ENCODE peak calls at places on chromosomes 3 and 15, in four cellular contexts. Y is NCI-H1092 treated with DMSO at 0.1 percent for 48 hours, P is T1000, T is activated T-cell treated with anti-CD3 and anti-CD28 coated beads for 24 hours. D is an unnamed sample.

GRCh38 chr3:156334841-156335545 is 214.6 kb downstream of the KCNAB1 start:
- DNase-seq in Y (no peak), P (no peak), T (no peak), D (no peak)

GRCh38 chr3:8536106-8537052 is 34.8 kb downstream of the LMCD1 start:
- DNase-seq in Y (no peak), P (no peak), T (no peak), D (no peak)

GRCh38 chr3:79139395-79140060 is 628.3 kb downstream of the ROBO1 start:
- DNase-seq in Y (no peak), P (no peak), T (no peak), D (no peak)

GRCh38 chr3:128218476-128218829 is 65.2 kb downstream of the EEFSEC start:
- DNase-seq in Y (no peak), P (no peak), T (no peak), D (no peak)

GRCh38 chr15:93865610-93866009 is 365.8 kb upstream of the MCTP2 start:
- DNase-seq in Y (no peak), P (no peak), T (no peak), D (no peak)

GRCh38 chr15:33293619-33294309 is 17.0 kb upstream of the RYR3 start:
- DNase-seq in Y (no peak), P (no peak), T (no peak), D (no peak)

GRCh38 chr3:13265507-13265906 is 154.6 kb downstream of the NUP210 start:
- DNase-seq in Y (no peak), P (no peak), T (no peak), D (no peak)

GRCh38 chr3:166510382-166510781 is 673.2 kb upstream of the BCHE start:
- DNase-seq in Y (no peak), P (no peak), T (no peak), D (no peak)

GRCh38 chr15:100902436-100903190 is 16.5 kb upstream of the LRRK1 start:
- DNase-seq in Y (peak; percentile 72), P (peak; percentile 30), T (no peak), D (no peak)

GRCh38 chr3:11651900-11652299 is 8.2 kb upstream of the VGLL4 start:
- DNase-seq in Y (peak; percentile 25), P (no peak), T (no peak), D (no peak)

GRCh38 chr3:71722693-71723092 is 2.5 kb downstream of the EIF4E3 start:
- DNase-seq in Y (no peak), P (no peak), T (no peak), D (no peak)

GRCh38 chr15:99019558-99020540 is 12.3 kb upstream of the PGPEP1L start:
- DNase-seq in Y (no peak), P (no peak), T (no peak), D (no peak)

GRCh38 chr3:32045091-32045964 is 61.1 kb upstream of the GPD1L start:
- DNase-seq in Y (peak; percentile 76), P (no peak), T (no peak), D (no peak)

GRCh38 chr3:150020527-150020926 is 49.8 kb upstream of the PFN2 start:
- DNase-seq in Y (no peak), P (peak; percentile 7), T (no peak), D (no peak)

GRCh38 chr3:179450901-179451334 is 352 bp downstream of the GNB4 start:
- DNase-seq in Y (peak; percentile 3), P (peak; percentile 52), T (no peak), D (no peak)

GRCh38 chr15:90232196-90232595 is 1.5 kb downstream of the CIB1 start:
- DNase-seq in Y (no peak), P (no peak), T (no peak), D (no peak)

GRCh38 chr3:102129774-102130608 is 280.7 kb downstream of the NFKBIZ start:
- DNase-seq in Y (no peak), P (no peak), T (no peak), D (no peak)

GRCh38 chr3:128550113-128550440 is 57.1 kb upstream of the GATA2 start:
- DNase-seq in Y (no peak), P (no peak), T (no peak), D (no peak)

GRCh38 chr3:12405432-12406272 is 78.6 kb upstream of the TSEN2 start:
- DNase-seq in Y (no peak), P (peak; percentile 82), T (no peak), D (no peak)

GRCh38 chr3:139421459-139421858 is 32.0 kb upstream of the COPB2 start:
- DNase-seq in Y (peak; percentile 40), P (no peak), T (no peak), D (no peak)

GRCh38 chr15:81752974-81753373 is 292.8 kb downstream of the MEX3B start:
- DNase-seq in Y (peak; percentile 77), P (no peak), T (no peak), D (no peak)

GRCh38 chr3:169619793-169620192 is 43.7 kb downstream of the MECOM start:
- DNase-seq in Y (peak; percentile 18), P (no peak), T (no peak), D (no peak)

GRCh38 chr15:39579487-39580116 is 1.3 kb upstream of the THBS1 start:
- DNase-seq in Y (peak; percentile 24), P (peak; percentile 50), T (no peak), D (peak; percentile 15)

GRCh38 chr15:75431682-75432081 is 19.8 kb downstream of the SIN3A start:
- DNase-seq in Y (no peak), P (no peak), T (no peak), D (no peak)

GRCh38 chr3:183449391-183449790 is 21.0 kb upstream of the MCF2L2 start:
- DNase-seq in Y (no peak), P (no peak), T (no peak), D (peak; percentile 13)

GRCh38 chr3:107943350-107943749 is 147.5 kb downstream of the CD47 start:
- DNase-seq in Y (no peak), P (no peak), T (no peak), D (no peak)

GRCh38 chr3:48633743-48634142 is 1.5 kb downstream of the SLC26A6 start:
- DNase-seq in Y (no peak), P (no peak), T (no peak), D (no peak)

GRCh38 chr3:141849056-141849814 is 27.2 kb upstream of the ATP1B3 start:
- DNase-seq in Y (no peak), P (no peak), T (no peak), D (no peak)

GRCh38 chr15:63909819-63910437 is 76.2 kb upstream of the HERC1 start:
- DNase-seq in Y (no peak), P (no peak), T (no peak), D (no peak)

GRCh38 chr15:73630030-73630429 is 3.2 kb downstream of the NPTN start:
- DNase-seq in Y (no peak), P (no peak), T (no peak), D (no peak)

GRCh38 chr15:97903560-97904195 is 56.8 kb upstream of the ARRDC4 start:
- DNase-seq in Y (no peak), P (no peak), T (no peak), D (no peak)

GRCh38 chr15:78322243-78322642 is 17.9 kb upstream of the CRABP1 start:
- DNase-seq in Y (peak; percentile 37), P (peak; percentile 62), T (no peak), D (no peak)

GRCh38 chr3:192352142-192352541 is 375.2 kb downstream of the FGF12 start:
- DNase-seq in Y (no peak), P (no peak), T (no peak), D (no peak)

GRCh38 chr3:110624571-110624970 is 447.0 kb upstream of the NECTIN3 start:
- DNase-seq in Y (no peak), P (no peak), T (no peak), D (no peak)

GRCh38 chr15:60591491-60592385 is 112.8 kb upstream of the ICE2 start:
- DNase-seq in Y (no peak), P (no peak), T (no peak), D (no peak)